ENCODE peak calls at places on chromosomes 16 and 17, in five cellular contexts. S, J, W, P and G are unnamed samples.

GRCh38 chr17:82547981-82548380 is 28.4 kb downstream of the FOXK2 start:
- DNase-seq in S (no peak), J (no peak), W (no peak), P (no peak), G (no peak)

GRCh38 chr17:59345476-59345875 is 14.0 kb downstream of the YPEL2 start:
- DNase-seq in S (no peak), J (no peak), W (no peak), P (no peak), G (no peak)

GRCh38 chr17:47802341-47803022 is 19.1 kb downstream of the OSBPL7 start:
- DNase-seq in S (no peak), J (no peak), W (peak; percentile 41), P (peak; percentile 62), G (peak; percentile 54)

GRCh38 chr17:45430738-45431530 is 1.7 kb downstream of the ARHGAP27 start:
- DNase-seq in S (no peak), J (no peak), W (no peak), P (peak; percentile 82), G (no peak)

GRCh38 chr17:80527016-80527645 is 17.5 kb upstream of the RPTOR start:
- DNase-seq in S (no peak), J (no peak), W (peak; percentile 62), P (no peak), G (no peak)

GRCh38 chr17:66716236-66717026 is 118.5 kb upstream of the CACNG5 start:
- DNase-seq in S (no peak), J (no peak), W (peak; percentile 21), P (no peak), G (no peak)

GRCh38 chr16:56195151-56195550 is 3.9 kb downstream of the GNAO1 start:
- DNase-seq in S (no peak), J (no peak), W (no peak), P (peak; percentile 57), G (no peak)

GRCh38 chr16:11136600-11136999 is 119.4 kb downstream of the SOCS1 start:
- DNase-seq in S (no peak), J (peak; percentile 61), W (no peak), P (peak; percentile 59), G (peak; percentile 33)

GRCh38 chr16:50281391-50282009 is 15.1 kb downstream of the ADCY7 start:
- DNase-seq in S (no peak), J (no peak), W (no peak), P (no peak), G (no peak)

GRCh38 chr16:50284131-50284911 is 18.0 kb downstream of the ADCY7 start:
- DNase-seq in S (peak; percentile 76), J (no peak), W (no peak), P (no peak), G (no peak)

GRCh38 chr16:50280932-50281331 is 14.6 kb downstream of the ADCY7 start:
- DNase-seq in S (no peak), J (no peak), W (no peak), P (no peak), G (no peak)

GRCh38 chr16:50282955-50283631 is 16.7 kb downstream of the ADCY7 start:
- DNase-seq in S (no peak), J (no peak), W (no peak), P (no peak), G (no peak)

DNA sequence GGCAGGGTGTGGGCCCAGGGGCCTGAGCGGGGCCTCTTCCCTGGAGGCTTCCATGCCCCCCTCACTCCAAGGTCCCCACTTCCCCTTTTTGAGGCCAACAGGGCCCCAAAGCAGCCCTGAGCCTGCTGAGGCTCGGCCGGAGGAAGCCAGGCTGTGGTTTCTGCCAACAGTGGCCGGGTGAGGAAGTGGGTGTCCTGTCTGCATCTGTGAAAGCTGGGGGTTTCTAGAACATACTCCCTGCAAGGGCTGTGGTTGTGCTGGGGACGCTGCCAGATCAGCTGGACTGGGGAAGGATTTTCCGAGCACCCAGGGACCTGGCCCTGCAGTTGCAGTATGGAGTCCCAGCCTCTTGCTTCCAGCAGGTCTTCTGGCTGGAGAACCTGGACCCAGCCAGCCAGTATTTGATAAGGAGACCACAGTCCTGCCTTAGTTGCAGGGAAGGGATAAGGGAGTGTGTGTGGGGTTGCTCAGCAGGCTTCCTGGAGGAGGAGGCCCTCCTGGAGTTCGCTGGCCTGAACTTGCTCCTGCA is 15.7 kb downstream of the ADCY7 start:
- DNase-seq in S (peak; percentile 78), J (peak; percentile 81), W (no peak), P (no peak), G (no peak)
- H3K27ac ChIP-seq in S (no peak overlapping the region), J (no peak overlapping the region), W (no peak overlapping the region), P (no peak overlapping the region), G (no peak overlapping the region)

GRCh38 chr16:67245674-67246080 is 1.6 kb downstream of the FHOD1 start:
- DNase-seq in S (no peak), J (no peak), W (no peak), P (no peak), G (no peak)

GRCh38 chr16:67246945-67247697 is at the start of gene FHOD1:
- DNase-seq in S (peak; percentile 97), J (peak; percentile 99), W (peak; percentile 92), P (peak; percentile 84), G (peak; percentile 89)

GRCh38 chr16:67245189-67245585 is 2.1 kb downstream of the FHOD1 start:
- DNase-seq in S (no peak), J (no peak), W (no peak), P (no peak), G (no peak)

GRCh38 chr16:67247698-67248400 is 568 bp upstream of the FHOD1 start:
- DNase-seq in S (peak; percentile 28), J (no peak), W (no peak), P (no peak), G (no peak)

DNA sequence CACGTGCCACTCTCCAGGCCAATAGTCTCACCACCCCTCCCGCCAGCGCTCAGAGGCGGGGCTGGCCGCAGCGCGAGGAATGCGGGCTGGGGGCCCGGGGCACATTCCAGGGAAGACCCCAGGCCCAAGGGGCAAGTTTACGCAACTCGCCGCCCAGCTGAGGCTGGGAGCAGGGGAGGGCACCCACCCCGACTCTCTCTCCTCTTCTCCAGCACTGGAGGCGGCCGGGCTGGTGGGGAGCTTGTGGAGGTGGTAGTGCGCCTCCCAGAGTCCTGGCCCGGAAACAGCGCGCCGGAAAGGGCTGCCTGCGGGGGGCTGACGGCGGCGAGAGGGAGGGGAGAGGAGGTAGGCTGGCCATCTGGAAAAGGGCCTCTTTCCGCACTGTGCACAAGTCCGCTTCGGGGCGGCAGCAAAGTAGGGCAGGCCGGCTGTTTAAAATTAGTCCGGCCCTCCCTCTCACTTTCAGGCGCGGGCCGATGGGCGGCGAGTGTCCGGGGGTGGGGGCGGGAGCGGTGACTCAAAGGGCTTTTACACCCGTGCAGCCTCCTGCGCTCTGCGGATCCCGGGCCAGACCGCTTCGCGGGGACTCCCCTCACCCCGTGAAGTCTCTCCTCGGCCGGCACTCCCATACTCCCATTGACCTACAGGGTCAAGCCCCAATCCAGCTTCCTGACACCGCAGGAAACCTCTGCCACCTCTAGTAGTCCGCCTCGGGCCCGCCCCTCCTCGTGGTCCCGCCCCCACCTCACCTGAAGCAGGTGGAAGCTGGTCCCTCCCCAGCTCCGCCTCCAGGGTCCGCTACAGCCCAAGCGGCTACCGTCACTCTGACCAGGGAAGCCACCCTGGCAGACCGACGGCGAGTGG is 968 bp downstream of the FHOD1 start:
- DNase-seq in S (peak; percentile 72), J (peak; percentile 89), W (peak; percentile 85), P (peak; percentile 87), G (peak; percentile 82)
- H3K4me1 ChIP-seq in S (peaks cover 71% of the 10 kb centered on the region), J (peaks cover 64% of the 10 kb centered on the region), W (peaks cover 48% of the 10 kb centered on the region), P (peaks cover 53% of the 10 kb centered on the region), G (peaks cover 74% of the 10 kb centered on the region)

GRCh38 chr16:75256871-75257343 is 5.5 kb upstream of the BCAR1 start:
- DNase-seq in S (no peak), J (no peak), W (peak; percentile 62), P (no peak), G (no peak)

GRCh38 chr16:75256059-75256870 is 4.8 kb upstream of the BCAR1 start:
- DNase-seq in S (peak; percentile 57), J (no peak), W (no peak), P (no peak), G (no peak)

GRCh38 chr16:75252946-75253911 is 1.8 kb upstream of the BCAR1 start:
- DNase-seq in S (no peak), J (no peak), W (peak; percentile 74), P (no peak), G (peak; percentile 89)

GRCh38 chr16:75252049-75252864 is 833 bp upstream of the BCAR1 start:
- DNase-seq in S (no peak), J (no peak), W (no peak), P (no peak), G (no peak)

DNA sequence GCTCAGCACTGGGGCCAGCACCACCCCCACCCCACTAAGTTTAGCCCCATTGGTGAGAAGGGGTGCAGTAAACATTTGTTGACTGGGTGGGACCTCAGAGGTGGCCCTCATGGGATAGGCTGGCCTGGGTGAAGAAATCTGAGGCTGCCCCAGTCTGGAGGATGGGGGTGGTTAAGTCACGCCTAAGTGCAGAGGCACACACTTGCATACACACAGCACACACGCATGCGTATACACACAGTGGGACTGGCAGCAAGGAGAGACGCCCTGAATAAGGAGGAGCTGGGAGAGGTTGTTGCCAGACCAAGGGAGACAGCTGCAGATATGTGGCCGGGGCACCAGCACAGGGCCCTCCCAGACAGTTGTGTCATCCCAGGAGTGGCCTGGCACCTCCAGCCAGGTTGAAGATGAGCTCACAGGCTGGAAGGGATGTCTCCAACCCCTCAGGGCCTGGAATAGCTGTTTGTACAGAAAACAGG is 3.0 kb upstream of the BCAR1 start:
- DNase-seq in S (no peak), J (no peak), W (peak; percentile 88), P (no peak), G (peak; percentile 72)
- H3K27ac ChIP-seq in S (peak overlapping the region; percentile 93), J (peak overlapping the region; percentile 78), W (peak overlapping the region; percentile 98), P (no peak overlapping the region), G (peak overlapping the region; percentile 24)

GRCh38 chr16:29714972-29715371 is 30.8 kb downstream of the C16orf54 start:
- DNase-seq in S (no peak), J (no peak), W (no peak), P (no peak), G (no peak)

GRCh38 chr16:29708917-29709600 is 30.1 kb downstream of the QPRT start:
- DNase-seq in S (no peak), J (no peak), W (no peak), P (no peak), G (no peak)

GRCh38 chr16:29712770-29713169 is 33.0 kb downstream of the C16orf54 start:
- DNase-seq in S (no peak), J (no peak), W (no peak), P (no peak), G (no peak)

GRCh38 chr16:29714396-29714795 is 31.4 kb downstream of the C16orf54 start:
- DNase-seq in S (no peak), J (no peak), W (no peak), P (no peak), G (no peak)

DNA sequence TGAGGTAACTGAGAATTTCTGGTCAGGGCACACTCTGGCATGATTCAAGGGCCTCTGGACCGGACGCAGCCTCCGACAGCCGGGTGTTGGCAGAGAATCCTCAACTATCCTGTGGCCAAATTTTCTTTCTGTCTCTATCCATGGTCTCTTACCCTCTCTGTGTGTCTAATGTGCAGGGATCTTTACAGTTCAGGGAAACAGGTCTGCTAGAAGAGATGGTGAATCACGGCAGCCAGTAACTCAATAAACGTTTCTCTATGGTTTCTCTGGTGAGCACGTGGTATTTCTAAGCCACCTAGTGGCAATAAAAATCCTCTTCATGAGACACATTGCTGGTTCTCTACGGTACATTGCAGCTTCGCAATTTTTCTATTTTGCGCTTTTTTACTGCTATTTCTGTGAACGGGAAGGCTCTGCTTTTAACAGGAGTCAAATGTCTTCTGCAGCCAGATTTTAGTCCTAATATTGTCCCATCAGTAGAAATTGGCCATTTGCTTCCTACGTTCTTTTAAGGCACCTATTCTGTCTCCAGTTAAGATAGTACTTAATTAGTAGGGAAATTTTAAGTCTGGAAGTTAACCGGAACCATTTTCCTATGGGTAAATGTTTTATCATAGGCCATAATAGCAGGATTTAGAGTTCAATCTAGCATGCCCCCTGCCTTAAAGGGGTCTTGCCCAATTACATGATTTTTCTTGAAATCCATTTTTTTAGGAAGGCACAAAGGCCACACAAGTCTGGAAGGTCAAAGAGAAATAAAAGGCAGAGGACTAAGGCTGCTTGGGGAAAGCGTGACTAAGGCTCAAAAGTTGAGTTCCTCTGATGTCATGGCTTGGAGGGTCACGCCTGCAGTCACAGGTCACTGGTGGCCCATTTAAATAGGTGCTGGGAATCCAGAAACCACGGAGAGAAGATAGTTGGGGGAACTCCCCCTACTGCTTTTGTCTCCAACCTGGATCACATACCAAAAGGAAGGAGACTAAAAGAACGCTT is 31.5 kb downstream of the QPRT start:
- DNase-seq in S (no peak), J (no peak), W (peak; percentile 79), P (peak; percentile 59), G (no peak)
- H3K4me1 ChIP-seq in S (no peaks in the 10 kb centered on the region), J (peaks cover 6% of the 10 kb centered on the region), W (peaks cover 3% of the 10 kb centered on the region), P (no peaks in the 10 kb centered on the region), G (peaks cover 10% of the 10 kb centered on the region)